ENCODE peak calls at places on chromosomes 2 and 18, in ten cellular contexts. D is WTC11; T is activated CD8-positive, alpha-beta T cell treated with anti-CD3 and anti-CD28 coated beads for 36 hours; H is psoas muscle; W is A549; U is PC-3; Y is mucosa of descending colon; Z is heart left ventricle; S is AG10803; B is uterus. P is an unnamed sample.

GRCh38 chr2:135227386-135227785 is 175.3 kb downstream of the RAB3GAP1 start:
- DNase-seq in S (peak; percentile 92), U (peak; percentile 30), Y (no peak), Z (no peak), H (no peak), D (no peak), T (no peak), B (no peak), W (no peak), P (no peak)

GRCh38 chr2:203535078-203535783 is at the start of gene RAPH1:
- DNase-seq in H (peak; percentile 89), Z (peak; percentile 90), D (peak; percentile 84), Y (peak; percentile 90), S (peak; percentile 87), W (peak; percentile 77), B (peak; percentile 78), T (peak; percentile 72), U (peak; percentile 89), P (peak; percentile 78)

GRCh38 chr2:8980096-8980495 is 23.4 kb downstream of the MBOAT2 start:
- DNase-seq in T (no peak), D (no peak), U (no peak), S (peak; percentile 72), H (no peak), Z (no peak), Y (no peak), W (no peak), B (no peak), P (no peak)

GRCh38 chr2:120169020-120169419 is 54.2 kb downstream of the TMEM185B start:
- DNase-seq in Z (no peak), T (no peak), U (no peak), W (no peak), D (no peak), Y (no peak), S (no peak), H (no peak), B (no peak), P (no peak)

GRCh38 chr2:237404413-237404812 is 9.6 kb downstream of the COL6A3 start:
- DNase-seq in B (no peak), U (no peak), Z (no peak), Y (no peak), T (no peak), W (no peak), H (no peak), D (no peak), S (no peak), P (no peak)

GRCh38 chr2:183037660-183038340 is 457 bp downstream of the NCKAP1 start:
- DNase-seq in T (peak; percentile 58), Z (peak; percentile 50), S (peak; percentile 20), B (peak; percentile 45), Y (peak; percentile 56), H (no peak), D (peak; percentile 51), W (no peak), U (peak; percentile 22), P (peak; percentile 52)

GRCh38 chr2:222561817-222562424 is 94.0 kb downstream of the FARSB start:
- DNase-seq in B (peak; percentile 40), S (peak; percentile 59), H (no peak), Z (peak; percentile 29), Y (peak; percentile 82), D (peak; percentile 56), T (peak; percentile 40), W (peak; percentile 40), U (peak; percentile 59), P (peak; percentile 47)

GRCh38 chr2:9613291-9613690 is 17.5 kb downstream of the YWHAQ start:
- DNase-seq in H (no peak), D (no peak), Z (no peak), W (no peak), S (peak; percentile 85), T (no peak), Y (no peak), B (no peak), U (peak; percentile 43), P (no peak)

GRCh38 chr2:102048465-102048864 is 56.7 kb downstream of the IL1R2 start:
- DNase-seq in W (no peak), B (peak; percentile 42), D (no peak), Y (no peak), H (peak; percentile 71), U (no peak), T (no peak), Z (no peak), S (no peak), P (no peak)

GRCh38 chr18:36265035-36265434 is 32.5 kb upstream of the FHOD3 start:
- DNase-seq in S (no peak), U (no peak), T (no peak), B (no peak), Z (no peak), Y (no peak), W (no peak), D (no peak), H (no peak), P (no peak)

GRCh38 chr2:168526641-168527040 is 70.6 kb downstream of the CERS6 start:
- DNase-seq in U (no peak), S (peak; percentile 57), H (no peak), D (no peak), Y (no peak), T (no peak), Z (peak; percentile 53), B (peak; percentile 54), W (no peak), P (no peak)

GRCh38 chr18:11553098-11553940 is 56.1 kb upstream of the SLC35G4 start:
- DNase-seq in Z (no peak), U (peak; percentile 78), T (peak; percentile 53), H (no peak), Y (peak; percentile 55), B (no peak), S (peak; percentile 56), W (peak; percentile 35), D (peak; percentile 57), P (peak; percentile 61)

GRCh38 chr2:38602136-38602731 is 494 bp downstream of the HNRNPLL start:
- DNase-seq in S (peak; percentile 11), D (peak; percentile 46), U (peak; percentile 19), H (no peak), B (no peak), Y (peak; percentile 50), T (peak; percentile 58), Z (peak; percentile 34), W (peak; percentile 35), P (peak; percentile 25)

GRCh38 chr18:35786359-35787042 is 186.0 kb upstream of the RMP24 start:
- DNase-seq in U (no peak), D (no peak), T (no peak), S (no peak), Z (no peak), H (no peak), B (no peak), W (no peak), Y (no peak), P (no peak)

GRCh38 chr2:119069781-119070180 is 88.8 kb downstream of the C1QL2 start:
- DNase-seq in H (no peak), U (no peak), B (no peak), D (no peak), W (no peak), T (no peak), S (no peak), Z (no peak), Y (no peak), P (no peak)

GRCh38 chr2:127024769-127025356 is 82.1 kb downstream of the BIN1 start:
- DNase-seq in Z (no peak), U (no peak), W (peak; percentile 70), B (peak; percentile 42), T (no peak), D (peak; percentile 79), H (no peak), S (no peak), Y (no peak), P (no peak)

GRCh38 chr2:127023504-127023903 is 83.5 kb downstream of the BIN1 start:
- DNase-seq in D (no peak), H (no peak), W (no peak), U (no peak), B (no peak), Z (no peak), S (no peak), Y (no peak), T (no peak), P (no peak)

GRCh38 chr2:127022817-127023216 is 84.1 kb downstream of the BIN1 start:
- DNase-seq in D (no peak), Y (no peak), T (no peak), U (no peak), B (no peak), H (no peak), S (no peak), Z (no peak), W (no peak), P (no peak)

GRCh38 chr2:127027715-127028114 is 79.2 kb downstream of the BIN1 start:
- DNase-seq in D (no peak), U (peak; percentile 30), H (no peak), Z (no peak), W (no peak), Y (no peak), B (no peak), S (no peak), T (no peak), P (no peak)

GRCh38 chr2:127025357-127026062 is 81.4 kb downstream of the BIN1 start:
- DNase-seq in T (peak; percentile 87), D (peak; percentile 83), S (peak; percentile 56), Z (peak; percentile 50), U (no peak), Y (peak; percentile 71), B (peak; percentile 64), W (peak; percentile 82), H (peak; percentile 73), P (peak; percentile 46)
- TF ChIP-seq CTCF in T (peak; percentile 31), D (peak; percentile 30), S (peak; percentile 32), Z (no peak), U (no peak), Y (no peak), B (peak; percentile 25), W (peak; percentile 50), H (peak; percentile 26), P (peak; percentile 28)

GRCh38 chr18:49647496-49648168 is 85.8 kb downstream of the LIPG start:
- DNase-seq in B (no peak), H (no peak), Y (no peak), W (no peak), U (peak; percentile 4), S (peak; percentile 9), Z (no peak), D (no peak), T (no peak), P (no peak)
- TF ChIP-seq CTCF in B (no peak), H (no peak), Y (no peak), W (no peak), U (no peak), S (no peak), Z (no peak), D (no peak), T (no peak), P (no peak)

GRCh38 chr18:1078301-1078700 is 173.6 kb downstream of the ADCYAP1 start:
- DNase-seq in B (no peak), T (no peak), Y (no peak), U (peak; percentile 14), H (no peak), Z (no peak), W (no peak), D (no peak), S (no peak), P (no peak)
- TF ChIP-seq CTCF in B (no peak), T (no peak), Y (no peak), U (peak; percentile 43), H (no peak), Z (no peak), W (no peak), D (no peak), S (no peak), P (no peak)

DNA sequence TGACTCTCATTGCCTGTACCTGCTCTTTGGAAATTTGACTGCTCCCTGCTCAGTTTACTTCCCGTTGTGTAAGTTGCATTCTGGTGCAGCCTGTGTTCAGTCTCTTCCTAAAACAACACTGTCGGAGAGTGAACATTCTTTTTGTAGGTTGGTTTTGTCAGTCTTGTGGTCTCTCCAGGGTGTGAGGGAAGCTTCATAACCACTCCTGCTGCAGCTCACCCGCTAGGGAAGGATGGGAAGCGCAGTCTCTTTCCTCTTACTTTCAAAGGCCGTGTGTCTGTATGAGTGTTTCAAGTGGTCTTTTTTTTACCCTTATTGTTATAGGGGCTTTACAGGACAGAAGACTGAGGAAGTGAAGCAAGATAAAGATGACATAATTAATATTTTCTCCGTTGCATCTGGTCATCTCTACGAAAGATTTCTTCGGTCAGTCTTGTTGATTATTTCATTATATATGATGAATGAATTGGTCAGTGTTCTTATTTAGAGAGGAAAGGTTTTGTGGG is 87.2 kb downstream of the UGGT1 start:
- DNase-seq in S (no peak), U (no peak), D (no peak), H (no peak), T (no peak), Y (no peak), Z (no peak), B (no peak), W (no peak), P (no peak)
- TF ChIP-seq CTCF in S (no peak), U (no peak), D (no peak), H (no peak), T (no peak), Y (no peak), Z (no peak), B (no peak), W (no peak), P (no peak)

P was measured in MM.1S.